ENCODE peak calls at places on chromosomes 7 and 10, in seven cellular contexts. J is RWPE1; X is NCI-H526 treated with DMSO at 0.1 percent for 48 hours; B is naive thymus-derived CD8-positive, alpha-beta T cell; I is cerebellum; U is breast epithelium; V is NCI-H510A treated with DMSO at 0.1 percent for 48 hours. Z is an unnamed sample.

GRCh38 chr7:161786-162185 is 30.6 kb upstream of the FAM20C start:
- DNase-seq in J (no peak), X (no peak), B (no peak), I (no peak), U (no peak), V (no peak), Z (no peak)

GRCh38 chr10:75097666-75098285 is 13.7 kb upstream of the SAMD8 start:
- DNase-seq in J (no peak), X (no peak), B (no peak), I (no peak), U (no peak), V (no peak), Z (no peak)

GRCh38 chr10:31456463-31456862 is 137.4 kb downstream of the ZEB1 start:
- DNase-seq in J (no peak), X (no peak), B (no peak), I (no peak), U (no peak), V (no peak), Z (no peak)

GRCh38 chr10:66049335-66049734 is 876.5 kb upstream of the LRRTM3 start:
- DNase-seq in J (no peak), X (no peak), B (no peak), I (no peak), U (no peak), V (no peak), Z (no peak)

GRCh38 chr7:73437699-73438416 is 4.3 kb downstream of the FZD9 start:
- DNase-seq in J (peak), X (no peak), B (no peak), I (no peak), U (no peak), V (no peak), Z (no peak)

GRCh38 chr7:105399043-105399725 is 10.5 kb upstream of the SRPK2 start:
- DNase-seq in J (no peak), X (no peak), B (no peak), I (no peak), U (no peak), V (no peak), Z (no peak)

GRCh38 chr10:129787557-129787956 is 176.5 kb downstream of the EBF3 start:
- DNase-seq in J (no peak), X (no peak), B (no peak), I (no peak), U (no peak), V (no peak), Z (no peak)

GRCh38 chr7:121544726-121545125 is 148.6 kb upstream of the FAM3C start:
- DNase-seq in J (peak), X (no peak), B (no peak), I (no peak), U (no peak), V (no peak), Z (no peak)

Z was measured in thyroid gland.